ENCODE peak calls at places on chromosome 4, in eight cellular contexts. One of them, this sample, is unnamed.

GRCh38 chr4:182230256-182230655 is 12.9 kb upstream of the TENM3 start:
- DNase-seq in WTC11: no peak
- DNase-seq in progenitor cell of endocrine pancreas: no peak
- DNase-seq in kidney: no peak
- DNase-seq in BJ: no peak
- DNase-seq in HCT116: no peak
- DNase-seq in left ventricle myocardium inferior: no peak
- DNase-seq in RWPE1: no peak
- DNase-seq in this sample: no peak

GRCh38 chr4:134282680-134283079 is 81.1 kb upstream of the PABPC4L start:
- DNase-seq in WTC11: no peak
- DNase-seq in progenitor cell of endocrine pancreas: no peak
- DNase-seq in kidney: no peak
- DNase-seq in BJ: no peak
- DNase-seq in HCT116: no peak
- DNase-seq in left ventricle myocardium inferior: no peak
- DNase-seq in RWPE1: no peak
- DNase-seq in this sample: no peak

GRCh38 chr4:147777456-147778091 is 45.7 kb downstream of the ARHGAP10 start:
- DNase-seq in WTC11: no peak
- DNase-seq in progenitor cell of endocrine pancreas: no peak
- DNase-seq in kidney: no peak
- DNase-seq in BJ: no peak
- DNase-seq in HCT116: peak
- DNase-seq in left ventricle myocardium inferior: no peak
- DNase-seq in RWPE1: peak
- DNase-seq in this sample: no peak

GRCh38 chr4:97106161-97106560 is 1037.1 kb downstream of the STPG2 start:
- DNase-seq in WTC11: no peak
- DNase-seq in progenitor cell of endocrine pancreas: no peak
- DNase-seq in kidney: no peak
- DNase-seq in BJ: no peak
- DNase-seq in HCT116: no peak
- DNase-seq in left ventricle myocardium inferior: no peak
- DNase-seq in RWPE1: no peak
- DNase-seq in this sample: no peak

GRCh38 chr4:158860856-158861255 is 92.0 kb downstream of the FNIP2 start:
- DNase-seq in WTC11: no peak
- DNase-seq in progenitor cell of endocrine pancreas: no peak
- DNase-seq in kidney: no peak
- DNase-seq in BJ: no peak
- DNase-seq in HCT116: no peak
- DNase-seq in left ventricle myocardium inferior: no peak
- DNase-seq in RWPE1: no peak
- DNase-seq in this sample: no peak

GRCh38 chr4:97105716-97106115 is 1037.6 kb downstream of the STPG2 start:
- DNase-seq in WTC11: no peak
- DNase-seq in progenitor cell of endocrine pancreas: no peak
- DNase-seq in kidney: no peak
- DNase-seq in BJ: no peak
- DNase-seq in HCT116: no peak
- DNase-seq in left ventricle myocardium inferior: no peak
- DNase-seq in RWPE1: no peak
- DNase-seq in this sample: no peak

GRCh38 chr4:57614533-57614932 is 504.3 kb upstream of the IGFBP7 start:
- DNase-seq in WTC11: no peak
- DNase-seq in progenitor cell of endocrine pancreas: no peak
- DNase-seq in kidney: no peak
- DNase-seq in BJ: no peak
- DNase-seq in HCT116: no peak
- DNase-seq in left ventricle myocardium inferior: no peak
- DNase-seq in RWPE1: no peak
- DNase-seq in this sample: no peak

GRCh38 chr4:105966046-105966445 is 70.8 kb downstream of the NPNT start:
- DNase-seq in WTC11: no peak
- DNase-seq in progenitor cell of endocrine pancreas: no peak
- DNase-seq in kidney: no peak
- DNase-seq in BJ: peak
- DNase-seq in HCT116: no peak
- DNase-seq in left ventricle myocardium inferior: no peak
- DNase-seq in RWPE1: peak
- DNase-seq in this sample: no peak

GRCh38 chr4:26320159-26320452 is 708 bp upstream of the RBPJ start:
- DNase-seq in WTC11: no peak
- DNase-seq in progenitor cell of endocrine pancreas: peak
- DNase-seq in kidney: no peak
- DNase-seq in BJ: no peak
- DNase-seq in HCT116: no peak
- DNase-seq in left ventricle myocardium inferior: no peak
- DNase-seq in RWPE1: no peak
- DNase-seq in this sample: no peak

GRCh38 chr4:75673959-75674328 is 733 bp upstream of the G3BP2 start:
- DNase-seq in WTC11: no peak
- DNase-seq in progenitor cell of endocrine pancreas: no peak
- DNase-seq in kidney: no peak
- DNase-seq in BJ: no peak
- DNase-seq in HCT116: no peak
- DNase-seq in left ventricle myocardium inferior: no peak
- DNase-seq in RWPE1: no peak
- DNase-seq in this sample: no peak

DNA sequence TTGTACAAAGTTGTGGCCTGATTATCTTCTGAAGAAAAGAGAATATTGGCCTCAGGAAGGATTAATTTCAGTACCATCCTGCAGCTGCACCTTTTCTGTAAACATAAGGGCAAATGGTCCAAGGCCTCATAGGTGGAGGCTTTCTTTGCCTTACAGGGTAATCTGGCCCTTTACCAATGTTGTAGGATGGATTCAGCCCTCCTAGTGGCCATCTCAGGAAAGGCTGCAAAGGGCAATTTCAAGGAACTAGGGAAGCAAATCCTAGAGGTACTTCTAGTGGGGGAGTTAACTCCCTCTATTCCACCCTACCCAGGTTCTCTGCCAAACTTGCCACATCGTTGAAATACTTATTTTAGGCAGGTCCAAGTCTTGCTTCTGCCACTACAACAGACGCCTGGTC is 57.6 kb downstream of the UGT2B11 start:
- DNase-seq in WTC11: peak
- DNase-seq in progenitor cell of endocrine pancreas: no peak
- DNase-seq in kidney: no peak
- DNase-seq in BJ: no peak
- DNase-seq in HCT116: peak
- DNase-seq in left ventricle myocardium inferior: no peak
- DNase-seq in RWPE1: no peak
- DNase-seq in this sample: no peak
- TF ChIP-seq CTCF in WTC11: peak
- TF ChIP-seq CTCF in progenitor cell of endocrine pancreas: peak
- TF ChIP-seq CTCF in kidney: peak
- TF ChIP-seq CTCF in BJ: peak
- TF ChIP-seq CTCF in HCT116: peak
- TF ChIP-seq CTCF in left ventricle myocardium inferior: no peak
- TF ChIP-seq CTCF in RWPE1: no peak
- TF ChIP-seq CTCF in this sample: no peak

GRCh38 chr4:179095585-179096228 is 1653.5 kb upstream of the AGA start:
- DNase-seq in WTC11: peak
- DNase-seq in progenitor cell of endocrine pancreas: peak
- DNase-seq in kidney: no peak
- DNase-seq in BJ: no peak
- DNase-seq in HCT116: no peak
- DNase-seq in left ventricle myocardium inferior: no peak
- DNase-seq in RWPE1: no peak
- DNase-seq in this sample: no peak
- TF ChIP-seq CTCF in WTC11: no peak
- TF ChIP-seq CTCF in progenitor cell of endocrine pancreas: no peak
- TF ChIP-seq CTCF in kidney: no peak
- TF ChIP-seq CTCF in BJ: no peak
- TF ChIP-seq CTCF in HCT116: no peak
- TF ChIP-seq CTCF in left ventricle myocardium inferior: no peak
- TF ChIP-seq CTCF in RWPE1: no peak
- TF ChIP-seq CTCF in this sample: no peak

GRCh38 chr4:98645527-98645926 is 12.9 kb downstream of the TSPAN5 start:
- DNase-seq in WTC11: no peak
- DNase-seq in progenitor cell of endocrine pancreas: no peak
- DNase-seq in kidney: no peak
- DNase-seq in BJ: no peak
- DNase-seq in HCT116: no peak
- DNase-seq in left ventricle myocardium inferior: no peak
- DNase-seq in RWPE1: no peak
- DNase-seq in this sample: no peak
- TF ChIP-seq CTCF in WTC11: no peak
- TF ChIP-seq CTCF in progenitor cell of endocrine pancreas: no peak
- TF ChIP-seq CTCF in kidney: no peak
- TF ChIP-seq CTCF in BJ: no peak
- TF ChIP-seq CTCF in HCT116: no peak
- TF ChIP-seq CTCF in left ventricle myocardium inferior: no peak
- TF ChIP-seq CTCF in RWPE1: no peak
- TF ChIP-seq CTCF in this sample: no peak

GRCh38 chr4:140149851-140150635 is 3.9 kb downstream of the MAML3 start:
- DNase-seq in WTC11: peak
- DNase-seq in progenitor cell of endocrine pancreas: peak
- DNase-seq in kidney: peak
- DNase-seq in BJ: no peak
- DNase-seq in HCT116: peak
- DNase-seq in left ventricle myocardium inferior: peak
- DNase-seq in RWPE1: peak
- DNase-seq in this sample: peak
- TF ChIP-seq CTCF in WTC11: no peak
- TF ChIP-seq CTCF in progenitor cell of endocrine pancreas: peak
- TF ChIP-seq CTCF in kidney: peak
- TF ChIP-seq CTCF in BJ: peak
- TF ChIP-seq CTCF in HCT116: no peak
- TF ChIP-seq CTCF in left ventricle myocardium inferior: peak
- TF ChIP-seq CTCF in RWPE1: no peak
- TF ChIP-seq CTCF in this sample: no peak

GRCh38 chr4:139909036-139909435 is 243.4 kb downstream of the MGST2 start:
- DNase-seq in WTC11: no peak
- DNase-seq in progenitor cell of endocrine pancreas: no peak
- DNase-seq in kidney: no peak
- DNase-seq in BJ: no peak
- DNase-seq in HCT116: no peak
- DNase-seq in left ventricle myocardium inferior: no peak
- DNase-seq in RWPE1: no peak
- DNase-seq in this sample: no peak

GRCh38 chr4:139913995-139914394 is 240.0 kb downstream of the MAML3 start:
- DNase-seq in WTC11: no peak
- DNase-seq in progenitor cell of endocrine pancreas: no peak
- DNase-seq in kidney: no peak
- DNase-seq in BJ: peak
- DNase-seq in HCT116: no peak
- DNase-seq in left ventricle myocardium inferior: no peak
- DNase-seq in RWPE1: no peak
- DNase-seq in this sample: no peak

GRCh38 chr4:139910106-139910505 is 243.9 kb downstream of the MAML3 start:
- DNase-seq in WTC11: no peak
- DNase-seq in progenitor cell of endocrine pancreas: no peak
- DNase-seq in kidney: no peak
- DNase-seq in BJ: no peak
- DNase-seq in HCT116: no peak
- DNase-seq in left ventricle myocardium inferior: no peak
- DNase-seq in RWPE1: no peak
- DNase-seq in this sample: no peak

GRCh38 chr4:139913398-139913990 is 240.5 kb downstream of the MAML3 start:
- DNase-seq in WTC11: no peak
- DNase-seq in progenitor cell of endocrine pancreas: no peak
- DNase-seq in kidney: no peak
- DNase-seq in BJ: no peak
- DNase-seq in HCT116: no peak
- DNase-seq in left ventricle myocardium inferior: no peak
- DNase-seq in RWPE1: no peak
- DNase-seq in this sample: no peak

GRCh38 chr4:139912423-139912822 is 241.6 kb downstream of the MAML3 start:
- DNase-seq in WTC11: no peak
- DNase-seq in progenitor cell of endocrine pancreas: no peak
- DNase-seq in kidney: no peak
- DNase-seq in BJ: no peak
- DNase-seq in HCT116: no peak
- DNase-seq in left ventricle myocardium inferior: no peak
- DNase-seq in RWPE1: no peak
- DNase-seq in this sample: no peak
- TF ChIP-seq CTCF in WTC11: no peak
- TF ChIP-seq CTCF in progenitor cell of endocrine pancreas: no peak
- TF ChIP-seq CTCF in kidney: no peak
- TF ChIP-seq CTCF in BJ: no peak
- TF ChIP-seq CTCF in HCT116: no peak
- TF ChIP-seq CTCF in left ventricle myocardium inferior: no peak
- TF ChIP-seq CTCF in RWPE1: no peak
- TF ChIP-seq CTCF in this sample: no peak

GRCh38 chr4:32172086-32172485 is 1451.9 kb downstream of the PCDH7 start:
- DNase-seq in WTC11: no peak
- DNase-seq in progenitor cell of endocrine pancreas: no peak
- DNase-seq in kidney: no peak
- DNase-seq in BJ: no peak
- DNase-seq in HCT116: no peak
- DNase-seq in left ventricle myocardium inferior: no peak
- DNase-seq in RWPE1: no peak
- DNase-seq in this sample: no peak

GRCh38 chr4:32169841-32170240 is 1449.7 kb downstream of the PCDH7 start:
- DNase-seq in WTC11: no peak
- DNase-seq in progenitor cell of endocrine pancreas: no peak
- DNase-seq in kidney: no peak
- DNase-seq in BJ: no peak
- DNase-seq in HCT116: no peak
- DNase-seq in left ventricle myocardium inferior: no peak
- DNase-seq in RWPE1: no peak
- DNase-seq in this sample: no peak

DNA sequence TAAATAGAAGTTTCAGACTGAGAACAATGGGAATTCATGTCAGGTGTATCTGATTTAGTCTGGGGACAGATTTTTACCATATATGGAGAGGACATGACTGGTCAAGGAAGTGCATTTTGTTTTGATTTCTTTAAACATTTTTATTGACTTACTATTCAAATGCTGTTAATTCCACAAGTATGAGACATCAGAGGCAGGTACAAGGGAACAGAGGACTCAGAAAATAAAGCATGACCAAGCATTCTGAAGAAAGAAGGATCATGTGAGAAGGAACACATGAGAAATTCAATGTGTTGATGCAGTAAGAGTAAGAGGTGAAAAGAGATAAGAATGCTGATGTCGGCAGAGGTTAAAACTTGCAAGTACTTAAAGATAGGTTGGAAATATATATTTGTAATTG is 1452.6 kb downstream of the PCDH7 start:
- DNase-seq in WTC11: no peak
- DNase-seq in progenitor cell of endocrine pancreas: no peak
- DNase-seq in kidney: no peak
- DNase-seq in BJ: no peak
- DNase-seq in HCT116: no peak
- DNase-seq in left ventricle myocardium inferior: no peak
- DNase-seq in RWPE1: peak
- DNase-seq in this sample: no peak
- TF ChIP-seq CTCF in WTC11: no peak
- TF ChIP-seq CTCF in progenitor cell of endocrine pancreas: no peak
- TF ChIP-seq CTCF in kidney: no peak
- TF ChIP-seq CTCF in BJ: no peak
- TF ChIP-seq CTCF in HCT116: no peak
- TF ChIP-seq CTCF in left ventricle myocardium inferior: no peak
- TF ChIP-seq CTCF in RWPE1: no peak
- TF ChIP-seq CTCF in this sample: no peak